ENCODE peak calls at places on chromosomes 7 and 10, in eight cellular contexts. L is stimulated activated CD8-positive, alpha-beta memory T cell treated with anti-CD3 and anti-CD28 coated beads, Interleukin-4, amount 100 ng/mL, for 4 hours; C is mammary epithelial cell; T is heart right ventricle; S is activated T-helper 1 cell treated with anti-CD3 and anti-CD28 coated beads, Interleukin-12 subunit alpha, Interleukin-12 subunit beta, Interleukin-2, Interleukin-4 antibody, amounts not matched to agents 30 ng/mL and 10 ng/mL and 1 ng/mL, durations not matched to agents 14 hours and 24 hours and 36 hours; G is epithelial cell of esophagus; R is cardiac muscle cell; B is activated CD4-positive, alpha-beta T cell treated with anti-CD3 and anti-CD28 coated beads for 4 hours. H is an unnamed sample.

GRCh38 chr7:232571-233455 is 40.4 kb downstream of the FAM20C start:
- DNase-seq in L (no peak), C (no peak), T (no peak), S (no peak), G (no peak), R (no peak), B (no peak), H (no peak)

GRCh38 chr10:132272767-132273090 is 35.0 kb downstream of the STK32C start:
- DNase-seq in L (no peak), C (no peak), T (no peak), S (no peak), G (no peak), R (no peak), B (no peak), H (no peak)

GRCh38 chr7:157302314-157302711 is 34.5 kb upstream of the DNAJB6 start:
- DNase-seq in L (peak), C (peak), T (peak), S (peak), G (peak), R (no peak), B (peak), H (peak)

GRCh38 chr7:139648941-139649425 is 125.5 kb downstream of the CLEC2L start:
- DNase-seq in L (no peak), C (no peak), T (no peak), S (no peak), G (no peak), R (no peak), B (no peak), H (no peak)

GRCh38 chr10:105656880-105657279 is 1015.8 kb downstream of the SORCS3 start:
- DNase-seq in L (no peak), C (no peak), T (no peak), S (no peak), G (no peak), R (no peak), B (no peak), H (no peak)

GRCh38 chr10:122021421-122021820 is 32.5 kb downstream of the TACC2 start:
- DNase-seq in L (no peak), C (no peak), T (no peak), S (no peak), G (peak), R (no peak), B (no peak), H (no peak)

GRCh38 chr10:49119746-49120145 is 4.4 kb upstream of the VSTM4 start:
- DNase-seq in L (no peak), C (no peak), T (no peak), S (no peak), G (peak), R (no peak), B (no peak), H (no peak)

GRCh38 chr7:19269301-19269700 is 124.1 kb upstream of the FERD3L start:
- DNase-seq in L (no peak), C (no peak), T (no peak), S (no peak), G (no peak), R (no peak), B (no peak), H (no peak)

GRCh38 chr7:155352076-155352752 is 54.5 kb downstream of the INSIG1 start:
- DNase-seq in L (no peak), C (no peak), T (no peak), S (no peak), G (no peak), R (no peak), B (no peak), H (peak)

GRCh38 chr10:7507887-7508726 is 97.3 kb upstream of the SFMBT2 start:
- DNase-seq in L (no peak), C (no peak), T (no peak), S (peak), G (no peak), R (no peak), B (no peak), H (no peak)

GRCh38 chr10:15462253-15462885 is 91.3 kb upstream of the FAM171A1 start:
- DNase-seq in L (no peak), C (no peak), T (no peak), S (no peak), G (no peak), R (no peak), B (no peak), H (no peak)

GRCh38 chr10:70656489-70656888 is 15.8 kb upstream of the ADAMTS14 start:
- DNase-seq in L (no peak), C (peak), T (no peak), S (peak), G (peak), R (no peak), B (peak), H (no peak)

GRCh38 chr10:5259132-5259951 is 62.7 kb downstream of the AKR1C4 start:
- DNase-seq in L (no peak), C (no peak), T (no peak), S (no peak), G (no peak), R (no peak), B (no peak), H (no peak)

GRCh38 chr7:106794276-106795136 is 70.6 kb upstream of the PIK3CG start:
- DNase-seq in L (no peak), C (no peak), T (no peak), S (no peak), G (no peak), R (no peak), B (no peak), H (no peak)

GRCh38 chr10:59622320-59622901 is 87.2 kb downstream of the SLC16A9 start:
- DNase-seq in L (no peak), C (peak), T (peak), S (no peak), G (peak), R (peak), B (no peak), H (peak)

GRCh38 chr7:10122573-10123100 is 851.0 kb upstream of the PHF14 start:
- DNase-seq in L (no peak), C (no peak), T (no peak), S (no peak), G (no peak), R (peak), B (no peak), H (peak)

GRCh38 chr10:101301111-101301731 is 52.7 kb upstream of the BTRC start:
- DNase-seq in L (no peak), C (peak), T (no peak), S (no peak), G (peak), R (peak), B (peak), H (no peak)

GRCh38 chr10:88670497-88670896 is 6.3 kb downstream of the LIPF start:
- DNase-seq in L (no peak), C (no peak), T (no peak), S (no peak), G (peak), R (no peak), B (no peak), H (no peak)

GRCh38 chr10:49611166-49611814 is 1.2 kb downstream of the SLC18A3 start:
- DNase-seq in L (no peak), C (no peak), T (no peak), S (no peak), G (peak), R (no peak), B (no peak), H (no peak)

GRCh38 chr10:120981601-120982381 is 130.6 kb downstream of the WDR11 start:
- DNase-seq in L (no peak), C (no peak), T (no peak), S (no peak), G (no peak), R (no peak), B (no peak), H (no peak)

GRCh38 chr7:99514050-99514449 is 9.6 kb downstream of the ZKSCAN5 start:
- DNase-seq in L (no peak), C (no peak), T (no peak), S (no peak), G (peak), R (no peak), B (no peak), H (no peak)

GRCh38 chr10:13712799-13713581 is 126.2 kb downstream of the PRPF18 start:
- DNase-seq in L (no peak), C (peak), T (peak), S (no peak), G (peak), R (no peak), B (peak), H (no peak)

GRCh38 chr7:156607332-156608175 is 33.0 kb upstream of the RNF32 start:
- DNase-seq in L (no peak), C (no peak), T (no peak), S (no peak), G (no peak), R (no peak), B (no peak), H (no peak)

GRCh38 chr7:10662491-10662890 is 311.2 kb upstream of the PHF14 start:
- DNase-seq in L (no peak), C (no peak), T (no peak), S (no peak), G (no peak), R (no peak), B (no peak), H (no peak)

GRCh38 chr10:75352650-75353049 is 48.9 kb downstream of the ZNF503 start:
- DNase-seq in L (no peak), C (no peak), T (no peak), S (no peak), G (no peak), R (no peak), B (no peak), H (peak)

GRCh38 chr10:97335188-97335619 is 675 bp upstream of the FRAT2 start:
- DNase-seq in L (no peak), C (no peak), T (peak), S (no peak), G (no peak), R (no peak), B (no peak), H (no peak)

GRCh38 chr7:100102950-100103840 is 1.8 kb downstream of the AP4M1 start:
- DNase-seq in L (no peak), C (no peak), T (no peak), S (no peak), G (no peak), R (no peak), B (no peak), H (peak)

GRCh38 chr7:50867048-50867383 is 84.3 kb upstream of the GRB10 start:
- DNase-seq in L (no peak), C (no peak), T (no peak), S (no peak), G (no peak), R (peak), B (no peak), H (no peak)

GRCh38 chr10:119516381-119517234 is 25.9 kb downstream of the RGS10 start:
- DNase-seq in L (no peak), C (no peak), T (no peak), S (peak), G (peak), R (peak), B (peak), H (no peak)

GRCh38 chr7:31114593-31115343 is 62.7 kb downstream of the ADCYAP1R1 start:
- DNase-seq in L (no peak), C (peak), T (no peak), S (no peak), G (peak), R (peak), B (no peak), H (no peak)

GRCh38 chr10:80471009-80471408 is 16.9 kb downstream of the TSPAN14 start:
- DNase-seq in L (no peak), C (peak), T (no peak), S (no peak), G (peak), R (no peak), B (no peak), H (no peak)

GRCh38 chr7:12771378-12771877 is 84.0 kb downstream of the ARL4A start:
- DNase-seq in L (no peak), C (peak), T (peak), S (no peak), G (peak), R (no peak), B (no peak), H (peak)

GRCh38 chr7:46752881-46753366 is 829.0 kb downstream of the TNS3 start:
- DNase-seq in L (no peak), C (peak), T (no peak), S (no peak), G (peak), R (no peak), B (no peak), H (no peak)

GRCh38 chr10:68364101-68364886 is 31.6 kb upstream of the PBLD start:
- DNase-seq in L (no peak), C (no peak), T (no peak), S (no peak), G (no peak), R (no peak), B (no peak), H (no peak)

GRCh38 chr7:41107938-41108448 is 594.9 kb downstream of the INHBA start:
- DNase-seq in L (no peak), C (peak), T (no peak), S (no peak), G (peak), R (no peak), B (no peak), H (no peak)

GRCh38 chr7:156616269-156617202 is 24.0 kb upstream of the RNF32 start:
- DNase-seq in L (no peak), C (no peak), T (no peak), S (no peak), G (no peak), R (peak), B (no peak), H (no peak)

GRCh38 chr7:35036361-35037171 is 719 bp downstream of the DPY19L1 start:
- DNase-seq in L (no peak), C (peak), T (peak), S (peak), G (peak), R (peak), B (peak), H (peak)

H was measured in posterior cingulate gyrus.